ENCODE peak calls at places on chromosome 12, in four cellular contexts. K is psoas muscle, P is HFF-Myc, H is nephron progenitor cell. C is an unnamed sample.

GRCh38 chr12:30694971-30695326 is 720 bp downstream of the IPO8 start:
- DNase-seq in K (peak), P (no peak), H (peak), C (peak)

GRCh38 chr12:121925361-121925725 is 7.0 kb downstream of the CFAP251 start:
- DNase-seq in K (no peak), P (peak), H (no peak), C (no peak)

GRCh38 chr12:6788972-6789905 is at the start of gene CD4:
- DNase-seq in K (peak), P (no peak), H (no peak), C (no peak)

GRCh38 chr12:96215933-96216273 is 21.7 kb downstream of the ELK3 start:
- DNase-seq in K (no peak), P (no peak), H (no peak), C (no peak)

GRCh38 chr12:22255097-22255496 is 79.4 kb downstream of the ST8SIA1 start:
- DNase-seq in K (no peak), P (no peak), H (peak), C (no peak)

GRCh38 chr12:106709068-106709511 is 65.4 kb upstream of the RIC8B start:
- DNase-seq in K (no peak), P (no peak), H (no peak), C (no peak)

GRCh38 chr12:129903092-129903945 is 506 bp downstream of the TMEM132D start:
- DNase-seq in K (no peak), P (no peak), H (peak), C (peak)

GRCh38 chr12:15629108-15629507 is 160.1 kb downstream of the EPS8 start:
- DNase-seq in K (peak), P (peak), H (no peak), C (no peak)

GRCh38 chr12:16348435-16349131 is 1.1 kb downstream of the MGST1 start:
- DNase-seq in K (no peak), P (no peak), H (no peak), C (no peak)

GRCh38 chr12:30909088-30909688 is 17.4 kb upstream of the TSPAN11 start:
- DNase-seq in K (no peak), P (no peak), H (no peak), C (no peak)

GRCh38 chr12:2017724-2018337 is 13.6 kb upstream of the DCP1B start:
- DNase-seq in K (no peak), P (no peak), H (peak), C (no peak)

GRCh38 chr12:124524231-124524925 is 43.0 kb downstream of the NCOR2 start:
- DNase-seq in K (no peak), P (peak), H (no peak), C (no peak)

GRCh38 chr12:46332260-46332659 is 40.3 kb downstream of the SLC38A2 start:
- DNase-seq in K (no peak), P (peak), H (no peak), C (no peak)

GRCh38 chr12:30515351-30515750 is 180.3 kb downstream of the IPO8 start:
- DNase-seq in K (no peak), P (peak), H (no peak), C (peak)

GRCh38 chr12:46580445-46580844 is 207.9 kb upstream of the SLC38A2 start:
- DNase-seq in K (no peak), P (no peak), H (no peak), C (no peak)

GRCh38 chr12:116591608-116592115 is 32.5 kb downstream of the MAP1LC3B2 start:
- DNase-seq in K (no peak), P (no peak), H (no peak), C (no peak)

GRCh38 chr12:112214064-112214463 is 88.7 kb downstream of the TRAFD1 start:
- DNase-seq in K (no peak), P (no peak), H (no peak), C (no peak)

GRCh38 chr12:53327435-53328042 is 6.1 kb upstream of the AAAS start:
- DNase-seq in K (no peak), P (no peak), H (no peak), C (peak)

GRCh38 chr12:3727877-3728632 is 24.9 kb downstream of the CRACR2A start:
- DNase-seq in K (no peak), P (no peak), H (no peak), C (no peak)

GRCh38 chr12:118330421-118331018 is 42.2 kb downstream of the TAOK3 start:
- DNase-seq in K (no peak), P (peak), H (no peak), C (peak)

GRCh38 chr12:84786622-84787021 is 126.0 kb downstream of the SLC6A15 start:
- DNase-seq in K (no peak), P (no peak), H (no peak), C (no peak)

GRCh38 chr12:85835810-85836715 is at the start of gene RASSF9:
- DNase-seq in K (peak), P (no peak), H (no peak), C (no peak)

GRCh38 chr12:88896958-88897357 is 316.7 kb upstream of the KITLG start:
- DNase-seq in K (no peak), P (no peak), H (no peak), C (no peak)

GRCh38 chr12:90449611-90450010 is 505.4 kb downstream of the CCER1 start:
- DNase-seq in K (no peak), P (peak), H (no peak), C (no peak)

GRCh38 chr12:89156862-89157262 is 195.4 kb downstream of the DUSP6 start:
- DNase-seq in K (no peak), P (no peak), H (no peak), C (no peak)

GRCh38 chr12:62250671-62251608 is 9.3 kb upstream of the USP15 start:
- DNase-seq in K (no peak), P (no peak), H (no peak), C (no peak)

GRCh38 chr12:92971869-92972524 is 42.9 kb upstream of the EEA1 start:
- DNase-seq in K (no peak), P (no peak), H (no peak), C (no peak)

GRCh38 chr12:130479401-130480125 is 141.9 kb downstream of the PIWIL1 start:
- DNase-seq in K (no peak), P (no peak), H (no peak), C (no peak)

GRCh38 chr12:105470601-105471000 is 140.1 kb downstream of the C12orf75 start:
- DNase-seq in K (no peak), P (no peak), H (no peak), C (no peak)

GRCh38 chr12:122902854-122903703 is 7.2 kb upstream of the VPS37B start:
- DNase-seq in K (no peak), P (no peak), H (no peak), C (no peak)

GRCh38 chr12:124194521-124195225 is 100.2 kb upstream of the RFLNA start:
- DNase-seq in K (no peak), P (no peak), H (no peak), C (peak)

GRCh38 chr12:124538194-124539082 is 29.0 kb downstream of the NCOR2 start:
- DNase-seq in K (no peak), P (no peak), H (no peak), C (peak)